ENCODE peak calls at places on chromosome 16, in ten cellular contexts. B is NCI-H1105 treated with DMSO at 0.1 percent for 48 hours; W is hepatocyte; E is AG04450; N is WERI-Rb-1; D is G401; O is NCI-H460; Q is stimulated activated CD4-positive, alpha-beta T cell treated with anti-CD3 and anti-CD28 coated beads, Interleukin-2, amount 100 ng/mL, for 24 hours; T is fibroblast of villous mesenchyme; J is midbrain. K is an unnamed sample.

GRCh38 chr16:88700636-88701482 is 5.3 kb downstream of the RNF166 start:
- DNase-seq in B (no peak), W (peak; percentile 38), E (peak; percentile 46), N (no peak), D (no peak), O (no peak), Q (peak; percentile 95), T (peak; percentile 94), J (peak; percentile 39), K (no peak)

GRCh38 chr16:88350922-88351321 is 31.8 kb upstream of the ZNF469 start:
- DNase-seq in B (no peak), W (no peak), E (no peak), N (no peak), D (no peak), O (no peak), Q (no peak), T (no peak), J (no peak), K (no peak)

GRCh38 chr16:13898233-13898632 is 21.7 kb upstream of the ERCC4 start:
- DNase-seq in B (no peak), W (no peak), E (no peak), N (no peak), D (no peak), O (no peak), Q (no peak), T (no peak), J (no peak), K (no peak)

GRCh38 chr16:19071811-19072777 is 4.7 kb downstream of the COQ7 start:
- DNase-seq in B (no peak), W (peak; percentile 77), E (no peak), N (peak; percentile 77), D (peak; percentile 65), O (peak; percentile 65), Q (peak; percentile 74), T (peak; percentile 47), J (peak; percentile 44), K (peak; percentile 27)

GRCh38 chr16:4290236-4290830 is 17.5 kb upstream of the TFAP4 start:
- DNase-seq in B (no peak), W (peak; percentile 61), E (no peak), N (peak; percentile 17), D (peak; percentile 36), O (peak; percentile 87), Q (no peak), T (peak; percentile 94), J (no peak), K (no peak)

GRCh38 chr16:72937916-72938315 is 110.0 kb downstream of the ZFHX3 start:
- DNase-seq in B (no peak), W (no peak), E (no peak), N (no peak), D (no peak), O (no peak), Q (no peak), T (no peak), J (no peak), K (no peak)

GRCh38 chr16:48161906-48162305 is 6.1 kb upstream of the ABCC12 start:
- DNase-seq in B (no peak), W (no peak), E (no peak), N (no peak), D (no peak), O (no peak), Q (no peak), T (no peak), J (no peak), K (no peak)

GRCh38 chr16:68504066-68504465 is 35.0 kb upstream of the ZFP90 start:
- DNase-seq in B (no peak), W (no peak), E (no peak), N (no peak), D (no peak), O (no peak), Q (no peak), T (no peak), J (no peak), K (no peak)

GRCh38 chr16:87715658-87716057 is 50.1 kb downstream of the KLHDC4 start:
- DNase-seq in B (no peak), W (no peak), E (no peak), N (no peak), D (no peak), O (no peak), Q (no peak), T (no peak), J (no peak), K (no peak)

GRCh38 chr16:67277999-67278772 is 1.1 kb upstream of the PLEKHG4 start:
- DNase-seq in B (no peak), W (peak; percentile 42), E (no peak), N (no peak), D (no peak), O (peak; percentile 26), Q (no peak), T (peak; percentile 67), J (no peak), K (no peak)

GRCh38 chr16:27230562-27230991 is 27.3 kb downstream of the KDM8 start:
- DNase-seq in B (no peak), W (no peak), E (no peak), N (no peak), D (no peak), O (no peak), Q (peak; percentile 69), T (no peak), J (no peak), K (no peak)

GRCh38 chr16:23131841-23132576 is 17.2 kb downstream of the USP31 start:
- DNase-seq in B (no peak), W (no peak), E (no peak), N (no peak), D (no peak), O (no peak), Q (no peak), T (peak; percentile 82), J (peak; percentile 70), K (no peak)

GRCh38 chr16:49492896-49493620 is 119.5 kb downstream of the C16orf78 start:
- DNase-seq in B (no peak), W (no peak), E (no peak), N (no peak), D (peak; percentile 74), O (no peak), Q (no peak), T (no peak), J (no peak), K (no peak)

GRCh38 chr16:67068212-67068753 is 39.3 kb downstream of the CBFB start:
- DNase-seq in B (no peak), W (no peak), E (no peak), N (no peak), D (no peak), O (peak; percentile 17), Q (no peak), T (no peak), J (no peak), K (no peak)

GRCh38 chr16:30876867-30877266 is 17.0 kb downstream of the BCL7C start:
- DNase-seq in B (no peak), W (no peak), E (no peak), N (no peak), D (no peak), O (no peak), Q (no peak), T (no peak), J (no peak), K (no peak)

GRCh38 chr16:48831081-48831722 is 221.2 kb upstream of the N4BP1 start:
- DNase-seq in B (no peak), W (no peak), E (no peak), N (peak; percentile 43), D (peak; percentile 33), O (no peak), Q (no peak), T (no peak), J (no peak), K (no peak)

GRCh38 chr16:86396918-86397317 is 113.4 kb upstream of the FOXF1 start:
- DNase-seq in B (no peak), W (peak; percentile 74), E (peak; percentile 88), N (no peak), D (no peak), O (peak; percentile 39), Q (no peak), T (peak; percentile 98), J (no peak), K (no peak)

GRCh38 chr16:90011196-90011819 is 7.9 kb downstream of the DBNDD1 start:
- DNase-seq in B (no peak), W (no peak), E (no peak), N (no peak), D (no peak), O (no peak), Q (no peak), T (no peak), J (no peak), K (no peak)

GRCh38 chr16:68447721-68448359 is 468 bp downstream of the SMPD3 start:
- DNase-seq in B (no peak), W (no peak), E (no peak), N (no peak), D (peak; percentile 12), O (no peak), Q (no peak), T (no peak), J (no peak), K (no peak)

GRCh38 chr16:62041401-62041800 is 5.2 kb upstream of the CDH8 start:
- DNase-seq in B (no peak), W (peak; percentile 69), E (no peak), N (no peak), D (peak; percentile 23), O (peak; percentile 67), Q (no peak), T (peak; percentile 3), J (peak; percentile 80), K (no peak)

GRCh38 chr16:57645691-57646387 is 17.4 kb downstream of the ADGRG1 start:
- DNase-seq in B (no peak), W (no peak), E (no peak), N (no peak), D (no peak), O (no peak), Q (no peak), T (no peak), J (no peak), K (no peak)

GRCh38 chr16:28821874-28822519 is 802 bp upstream of the ATXN2L start:
- DNase-seq in B (no peak), W (no peak), E (no peak), N (no peak), D (no peak), O (no peak), Q (no peak), T (peak; percentile 12), J (no peak), K (no peak)

GRCh38 chr16:23013484-23013883 is 135.8 kb downstream of the USP31 start:
- DNase-seq in B (no peak), W (peak; percentile 7), E (no peak), N (peak; percentile 23), D (peak; percentile 9), O (peak; percentile 14), Q (no peak), T (no peak), J (no peak), K (no peak)

K was measured in HuH-7.5.